ENCODE peak calls at places on chromosomes 13 and 19, in five cellular contexts. V is AG09309, A is AG10803, O is fibroblast of lung, Y is foreskin fibroblast. D is an unnamed sample.

GRCh38 chr13:101383595-101383994 is 32.7 kb downstream of the NALCN start:
- DNase-seq in V (no peak), A (no peak), O (no peak), Y (no peak), D (no peak)

GRCh38 chr13:105972811-105973590 is 562.5 kb downstream of the EFNB2 start:
- DNase-seq in V (no peak), A (peak; percentile 17), O (no peak), Y (peak; percentile 35), D (no peak)

GRCh38 chr19:41553804-41554203 is 22.2 kb upstream of the CEACAM21 start:
- DNase-seq in V (no peak), A (no peak), O (no peak), Y (no peak), D (no peak)

GRCh38 chr19:8302357-8302691 is 5.8 kb downstream of the CD320 start:
- DNase-seq in V (no peak), A (no peak), O (no peak), Y (peak; percentile 41), D (peak; percentile 66)

GRCh38 chr13:23510544-23510916 is 59.7 kb upstream of the TNFRSF19 start:
- DNase-seq in V (peak; percentile 44), A (peak; percentile 81), O (peak; percentile 65), Y (peak; percentile 50), D (no peak)

GRCh38 chr19:615619-616018 is 17.7 kb downstream of the POLRMT start:
- DNase-seq in V (no peak), A (no peak), O (no peak), Y (peak; percentile 55), D (no peak)

GRCh38 chr19:51493776-51494175 is 7.8 kb downstream of the SIGLEC12 start:
- DNase-seq in V (no peak), A (no peak), O (no peak), Y (no peak), D (no peak)

GRCh38 chr19:10141479-10141878 is 21.8 kb upstream of the EIF3G start:
- DNase-seq in V (no peak), A (no peak), O (no peak), Y (no peak), D (no peak)

GRCh38 chr13:34752561-34752960 is 189.5 kb upstream of the NBEA start:
- DNase-seq in V (no peak), A (no peak), O (no peak), Y (no peak), D (no peak)

GRCh38 chr19:47427241-47428176 is 8.2 kb upstream of the MEIS3 start:
- DNase-seq in V (no peak), A (peak; percentile 32), O (peak; percentile 36), Y (peak; percentile 71), D (no peak)

GRCh38 chr19:13008926-13009787 is 13.9 kb downstream of the NFIX start:
- DNase-seq in V (no peak), A (peak; percentile 36), O (no peak), Y (no peak), D (no peak)

GRCh38 chr19:13006431-13007281 is 11.4 kb downstream of the NFIX start:
- DNase-seq in V (no peak), A (peak; percentile 40), O (no peak), Y (no peak), D (peak; percentile 87)

GRCh38 chr19:13005253-13005652 is 10.0 kb downstream of the NFIX start:
- DNase-seq in V (no peak), A (no peak), O (no peak), Y (no peak), D (no peak)

GRCh38 chr19:13005861-13006370 is 10.6 kb downstream of the NFIX start:
- DNase-seq in V (no peak), A (no peak), O (no peak), Y (no peak), D (no peak)

GRCh38 chr19:13007292-13008045 is 12.2 kb downstream of the NFIX start:
- DNase-seq in V (no peak), A (peak; percentile 69), O (peak; percentile 44), Y (peak; percentile 59), D (peak; percentile 80)
- TF ChIP-seq CTCF in V (no peak), A (no peak), O (no peak), Y (no peak), D (no peak)

DNA sequence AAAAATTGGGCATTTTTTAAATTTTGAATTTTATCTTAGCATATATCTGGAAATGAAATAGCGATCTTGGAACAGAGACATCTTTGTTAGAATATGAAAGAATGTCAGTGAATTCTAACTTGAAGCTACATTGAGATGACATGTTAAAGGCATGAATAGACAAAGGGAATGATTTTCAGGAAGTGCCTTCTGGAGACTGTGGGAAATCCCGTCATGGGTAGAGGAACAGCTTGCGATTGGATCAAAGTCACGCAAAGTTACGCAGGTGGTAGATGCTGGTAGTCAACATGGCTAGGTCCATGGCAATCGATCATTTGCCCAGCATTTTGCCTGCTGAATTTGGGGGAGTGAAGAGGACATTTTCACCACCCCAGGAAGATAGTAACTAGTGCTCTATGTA is 43.5 kb downstream of the LRCH1 start:
- DNase-seq in V (no peak), A (no peak), O (no peak), Y (no peak), D (no peak)
- H3K4me3 ChIP-seq in V (no peak overlapping the region), A (no peak overlapping the region), O (no peak overlapping the region), Y (no peak overlapping the region), D (no peak overlapping the region)

DNA sequence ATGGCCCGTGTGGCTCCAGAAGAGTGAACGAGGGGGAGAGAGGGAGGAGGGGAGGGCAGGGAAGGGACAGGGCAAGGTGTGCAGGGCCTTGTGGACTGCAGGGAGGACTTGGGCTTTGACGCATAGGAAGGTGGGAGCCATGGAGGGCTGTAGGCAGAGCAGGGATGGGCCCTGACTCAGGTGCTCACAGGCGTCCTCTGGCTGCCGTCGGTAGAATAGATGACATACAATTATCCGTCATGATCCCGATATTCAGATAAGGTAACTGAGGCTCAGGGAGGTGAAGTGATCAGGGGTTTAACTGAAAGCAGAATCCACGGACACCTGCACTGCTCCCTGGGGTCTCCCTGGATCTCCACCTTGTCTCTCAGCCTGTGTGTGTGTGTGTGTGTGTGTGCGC is 3.4 kb downstream of the C3 start:
- DNase-seq in V (no peak), A (no peak), O (no peak), Y (no peak), D (no peak)
- TF ChIP-seq CTCF in V (no peak), A (no peak), O (no peak), Y (no peak), D (no peak)

DNA sequence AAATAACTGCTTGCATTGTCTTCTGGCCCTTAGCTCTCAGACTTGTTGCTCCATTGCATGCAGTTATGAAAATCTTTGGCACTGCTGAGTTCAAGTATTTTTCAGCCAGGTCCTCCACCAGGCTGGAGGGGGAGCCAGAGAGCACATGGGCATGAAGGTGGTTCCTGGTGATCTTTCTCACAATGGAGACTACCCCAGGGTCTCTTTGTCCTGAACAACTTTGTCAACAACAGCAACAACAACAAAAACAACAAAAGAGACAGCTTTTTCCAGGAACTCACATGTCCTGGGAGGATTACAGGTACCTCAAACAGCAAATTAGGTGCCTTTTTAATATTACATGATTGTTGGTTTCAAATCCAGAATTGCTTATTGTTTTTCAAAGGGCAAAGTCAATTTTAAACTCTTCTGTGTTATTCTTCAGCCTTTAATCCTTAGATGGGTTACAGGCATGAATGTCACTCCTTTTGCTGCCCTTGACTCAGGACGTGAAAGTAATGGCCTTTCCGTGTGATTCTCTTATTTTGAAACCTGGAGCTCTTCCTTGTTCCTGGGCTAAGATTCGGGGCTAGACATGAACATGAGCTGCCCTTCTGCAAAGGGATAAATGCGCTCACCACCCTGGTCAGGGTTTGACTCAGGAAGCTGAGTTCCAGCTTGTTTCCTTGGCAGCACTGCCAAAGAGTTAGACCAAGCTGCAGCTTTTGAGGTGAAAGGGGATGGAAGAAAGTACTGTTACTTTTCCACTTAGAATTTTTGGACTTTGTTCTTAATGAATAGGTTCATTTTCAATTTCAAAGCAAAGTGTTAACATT is 1.8 kb downstream of the RGCC start:
- DNase-seq in V (peak; percentile 25), A (peak; percentile 78), O (peak; percentile 77), Y (peak; percentile 74), D (peak; percentile 40)
- H3K4me3 ChIP-seq in V (no peak overlapping the region), A (peak overlapping the region; percentile 67), O (peak overlapping the region; percentile 57), Y (peak overlapping the region; percentile 68), D (peak overlapping the region; percentile 67)

GRCh38 chr13:28754698-28755545 is 36.2 kb upstream of the SLC46A3 start:
- DNase-seq in V (no peak), A (peak; percentile 48), O (peak; percentile 1), Y (peak; percentile 71), D (no peak)
- TF ChIP-seq CTCF in V (peak; percentile 18), A (peak; percentile 21), O (no peak), Y (peak; percentile 23), D (no peak)

GRCh38 chr13:107035186-107035585 is 467.2 kb upstream of the ARGLU1 start:
- DNase-seq in V (no peak), A (peak; percentile 12), O (peak; percentile 32), Y (peak; percentile 5), D (no peak)
- H3K4me3 ChIP-seq in V (no peak overlapping the region), A (no peak overlapping the region), O (no peak overlapping the region), Y (no peak overlapping the region), D (no peak overlapping the region)

GRCh38 chr13:63120883-63121282 is 1705.2 kb upstream of the PCDH20 start:
- DNase-seq in V (no peak), A (no peak), O (no peak), Y (no peak), D (no peak)

DNA sequence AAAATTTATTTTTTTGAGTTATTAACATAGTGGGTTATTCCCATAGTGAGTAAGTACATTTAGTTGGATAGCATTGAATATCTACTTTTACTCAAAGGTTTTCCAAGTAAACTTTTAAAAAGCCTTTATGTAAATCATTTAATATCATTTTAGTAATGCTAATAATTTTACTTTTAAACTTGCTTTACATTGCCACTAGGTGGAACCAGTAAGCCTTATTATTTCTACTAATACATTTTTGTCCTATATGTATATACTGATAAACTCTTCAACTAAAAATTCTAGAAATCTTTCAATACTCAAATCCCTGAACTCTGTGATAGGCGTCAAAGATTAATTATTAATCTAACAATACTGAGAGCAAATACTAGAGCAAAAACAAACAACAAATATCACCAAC is 1709.2 kb upstream of the PCDH20 start:
- DNase-seq in V (no peak), A (peak; percentile 21), O (peak; percentile 74), Y (peak; percentile 48), D (no peak)
- TF ChIP-seq CTCF in V (peak; percentile 20), A (peak; percentile 55), O (no peak), Y (peak; percentile 29), D (no peak)

GRCh38 chr19:45646345-45646698 is 7.1 kb upstream of the EML2 start:
- DNase-seq in V (no peak), A (no peak), O (no peak), Y (peak; percentile 30), D (no peak)
- H3K4me3 ChIP-seq in V (no peak overlapping the region), A (peak overlapping the region; percentile 62), O (peak overlapping the region; percentile 65), Y (peak overlapping the region; percentile 59), D (no peak overlapping the region)

GRCh38 chr19:39831679-39832078 is 2.3 kb downstream of the DYRK1B start:
- DNase-seq in V (no peak), A (no peak), O (no peak), Y (no peak), D (no peak)

GRCh38 chr19:39834287-39834841 is 402 bp upstream of the DYRK1B start:
- DNase-seq in V (no peak), A (no peak), O (no peak), Y (no peak), D (no peak)

GRCh38 chr19:39832341-39833083 is 1.4 kb downstream of the DYRK1B start:
- DNase-seq in V (no peak), A (peak; percentile 18), O (no peak), Y (peak; percentile 18), D (no peak)

GRCh38 chr19:39833464-39834286 is at the start of gene DYRK1B:
- DNase-seq in V (peak; percentile 84), A (peak; percentile 96), O (peak; percentile 98), Y (peak; percentile 99), D (peak; percentile 97)

GRCh38 chr19:39833160-39833463 is 850 bp downstream of the DYRK1B start:
- DNase-seq in V (no peak), A (no peak), O (no peak), Y (no peak), D (no peak)
- TF ChIP-seq CTCF in V (no peak), A (no peak), O (no peak), Y (no peak), D (no peak)